ENCODE peak calls at places on chromosomes 3 and 15, in four cellular contexts. I, T, X and W are unnamed samples.

GRCh38 chr15:40379853-40380252 is 2.7 kb upstream of the KNSTRN start:
- DNase-seq in I (peak), X (peak), T (peak), W (peak)

GRCh38 chr3:66863205-66864135 is 134.6 kb upstream of the KBTBD8 start:
- DNase-seq in X (no peak), I (no peak), T (no peak), W (no peak)

GRCh38 chr3:124529826-124530571 is 200.3 kb upstream of the UMPS start:
- DNase-seq in X (peak), T (no peak), I (no peak), W (no peak)

GRCh38 chr3:168094877-168095610 is 680 bp downstream of the GOLIM4 start:
- DNase-seq in I (peak), T (peak), X (no peak), W (peak)

GRCh38 chr3:45112939-45113338 is 33.2 kb downstream of the CDCP1 start:
- DNase-seq in T (peak), I (no peak), X (no peak), W (peak)

GRCh38 chr3:118966700-118967099 is 67.9 kb downstream of the IGSF11 start:
- DNase-seq in X (no peak), I (no peak), T (no peak), W (no peak)

GRCh38 chr3:188219147-188219546 is 65.2 kb downstream of the LPP start:
- DNase-seq in X (no peak), T (no peak), I (no peak), W (no peak)

GRCh38 chr15:39582286-39582976 is 1.6 kb downstream of the THBS1 start:
- DNase-seq in T (no peak), X (no peak), I (peak), W (peak)

GRCh38 chr3:195015021-195015420 is 255.9 kb downstream of the XXYLT1 start:
- DNase-seq in I (no peak), T (no peak), X (no peak), W (no peak)

GRCh38 chr3:39268554-39268910 is 11.3 kb downstream of the CX3CR1 start:
- DNase-seq in I (no peak), T (no peak), X (no peak), W (no peak)

GRCh38 chr3:27279153-27279552 is 90.0 kb downstream of the NEK10 start:
- DNase-seq in T (no peak), I (no peak), X (no peak), W (no peak)

GRCh38 chr3:32307591-32307990 is 69.1 kb downstream of the CMTM8 start:
- DNase-seq in I (no peak), X (no peak), T (no peak), W (no peak)

GRCh38 chr3:38371541-38372213 is 25.1 kb downstream of the XYLB start:
- DNase-seq in X (no peak), T (no peak), I (no peak), W (no peak)

GRCh38 chr3:94416768-94417167 is 353.9 kb downstream of the NSUN3 start:
- DNase-seq in T (peak), I (no peak), X (no peak), W (peak)

GRCh38 chr3:197183582-197183981 is 114.8 kb downstream of the DLG1 start:
- DNase-seq in T (no peak), X (no peak), I (no peak), W (no peak)

GRCh38 chr3:131544557-131544956 is 41.8 kb upstream of the MRPL3 start:
- DNase-seq in I (no peak), X (no peak), T (no peak), W (no peak)

GRCh38 chr3:10645800-10646199 is 140.4 kb upstream of the ATP2B2 start:
- DNase-seq in X (no peak), I (no peak), T (no peak), W (no peak)

GRCh38 chr3:94614192-94614591 is 551.3 kb downstream of the NSUN3 start:
- DNase-seq in T (no peak), X (no peak), I (no peak), W (no peak)

GRCh38 chr15:87597346-87598052 is 659.0 kb downstream of the NTRK3 start:
- DNase-seq in I (no peak), T (no peak), X (no peak), W (no peak)

GRCh38 chr3:46334911-46335478 is 18.9 kb upstream of the CCR2 start:
- DNase-seq in X (no peak), T (peak), I (peak), W (peak)

GRCh38 chr3:88112329-88112728 is 37.4 kb upstream of the C3orf38 start:
- DNase-seq in X (no peak), I (no peak), T (no peak), W (no peak)

GRCh38 chr3:194995922-194996321 is 275.0 kb downstream of the XXYLT1 start:
- DNase-seq in T (no peak), X (no peak), I (no peak), W (no peak)

GRCh38 chr3:5194341-5194740 is 6.8 kb downstream of the EDEM1 start:
- DNase-seq in T (no peak), X (no peak), I (no peak), W (no peak)

GRCh38 chr3:38032328-38032865 is 3.0 kb upstream of the PLCD1 start:
- DNase-seq in I (no peak), T (no peak), X (no peak), W (no peak)

GRCh38 chr15:96264801-96265515 is 65.5 kb upstream of the NR2F2 start:
- DNase-seq in I (peak), T (peak), X (no peak), W (peak)

GRCh38 chr3:184238246-184238818 is 8.9 kb downstream of the VWA5B2 start:
- DNase-seq in I (no peak), T (no peak), X (peak), W (no peak)

GRCh38 chr3:181025204-181025603 is 35.7 kb upstream of the DNAJC19 start:
- DNase-seq in T (no peak), I (no peak), X (no peak), W (no peak)

GRCh38 chr3:66997560-66998074 is 490 bp upstream of the KBTBD8 start:
- DNase-seq in T (peak), I (no peak), X (no peak), W (peak)

GRCh38 chr3:18189651-18190050 is 235.5 kb downstream of the SATB1 start:
- DNase-seq in I (peak), X (no peak), T (peak), W (peak)

GRCh38 chr3:149273096-149273751 is 51.6 kb upstream of the CP start:
- DNase-seq in T (peak), X (peak), I (peak), W (peak)

GRCh38 chr15:98522127-98522526 is 126.2 kb upstream of the IGF1R start:
- DNase-seq in I (no peak), T (no peak), X (no peak), W (no peak)

GRCh38 chr15:75215107-75216004 is 13.7 kb downstream of the C15orf39 start:
- DNase-seq in T (no peak), I (no peak), X (no peak), W (no peak)

GRCh38 chr3:69930564-69930963 is 69.0 kb upstream of the SAMMSON start:
- DNase-seq in X (no peak), T (no peak), I (no peak), W (peak)

GRCh38 chr15:41983621-41984571 is 11.5 kb upstream of the EHD4 start:
- DNase-seq in X (no peak), T (no peak), I (no peak), W (no peak)

GRCh38 chr3:100891827-100892226 is 101.4 kb downstream of the ABI3BP start:
- DNase-seq in I (no peak), X (no peak), T (no peak), W (peak)

GRCh38 chr15:81813215-81813614 is 232.6 kb downstream of the MEX3B start:
- DNase-seq in I (peak), T (no peak), X (peak), W (no peak)

GRCh38 chr3:188937389-188937788 is 234.4 kb upstream of the TPRG1 start:
- DNase-seq in T (no peak), I (no peak), X (no peak), W (peak)

GRCh38 chr3:122767690-122768372 is 25.8 kb downstream of the HSPBAP1 start:
- DNase-seq in T (no peak), X (no peak), I (no peak), W (peak)

GRCh38 chr3:185164428-185165217 is 11.8 kb upstream of the C3orf70 start:
- DNase-seq in X (no peak), T (no peak), I (no peak), W (no peak)

GRCh38 chr3:56154297-56154696 is 314.0 kb downstream of the ERC2 start:
- DNase-seq in T (peak), X (no peak), I (no peak), W (no peak)